ENCODE peak calls at places on chromosomes 4 and X, in nine cellular contexts. A, E, C, V, Y, P, D, M and H are unnamed samples.

GRCh38 chr4:128287159-128287870 is at the start of gene PGRMC2:
- DNase-seq in E (no peak), M (peak), C (peak), A (peak), V (no peak), D (peak), P (no peak), Y (no peak), H (no peak)

GRCh38 chr4:125085-125820 is 952 bp downstream of the ZNF718 start:
- DNase-seq in V (peak), A (peak), D (peak), M (peak), E (peak), C (peak), Y (no peak), P (peak), H (peak)

GRCh38 chr4:26916195-26916594 is 55.6 kb downstream of the STIM2 start:
- DNase-seq in C (no peak), Y (no peak), E (no peak), V (peak), M (no peak), D (no peak), P (no peak), A (no peak), H (no peak)

GRCh38 chrX:83186632-83187031 is 321.5 kb upstream of the POU3F4 start:
- DNase-seq in E (no peak), D (no peak), C (no peak), P (no peak), M (no peak), V (no peak), Y (no peak), A (no peak), H (no peak)

GRCh38 chr4:168837922-168838321 is 172.1 kb downstream of the CBR4 start:
- DNase-seq in P (no peak), E (no peak), V (no peak), D (no peak), Y (no peak), A (no peak), M (no peak), C (no peak), H (no peak)

GRCh38 chrX:73876897-73877296 is 313.9 kb downstream of the CHIC1 start:
- DNase-seq in A (no peak), V (no peak), M (no peak), D (no peak), C (no peak), Y (no peak), P (no peak), E (no peak), H (no peak)

GRCh38 chrX:98931194-98931593 is 1478.9 kb downstream of the PCDH19 start:
- DNase-seq in P (no peak), C (peak), D (no peak), V (no peak), E (no peak), M (no peak), A (no peak), Y (no peak), H (no peak)

GRCh38 chr4:68569466-68570121 is 6.5 kb downstream of the UGT2B17 start:
- DNase-seq in V (no peak), E (no peak), Y (no peak), D (no peak), M (no peak), P (no peak), A (no peak), C (no peak), H (no peak)

GRCh38 chr4:5980436-5981155 is 37.6 kb downstream of the C4orf50 start:
- DNase-seq in Y (no peak), A (no peak), C (no peak), P (no peak), M (no peak), D (peak), E (no peak), V (no peak), H (no peak)

GRCh38 chrX:136546369-136546768 is 14.4 kb downstream of the VGLL1 start:
- DNase-seq in C (no peak), A (no peak), V (no peak), D (no peak), M (no peak), P (no peak), Y (no peak), E (no peak), H (no peak)

GRCh38 chr4:102637391-102637790 is 123.4 kb downstream of the MANBA start:
- DNase-seq in M (no peak), Y (no peak), D (no peak), V (no peak), P (no peak), A (no peak), C (no peak), E (no peak), H (no peak)

GRCh38 chr4:25970241-25970675 is 56.2 kb downstream of the SMIM20 start:
- DNase-seq in C (no peak), V (no peak), A (no peak), P (peak), Y (no peak), E (peak), M (no peak), D (no peak), H (peak)

GRCh38 chr4:72568959-72569718 is at the start of gene ADAMTS3:
- DNase-seq in Y (peak), E (peak), P (peak), M (peak), V (peak), D (peak), A (peak), C (peak), H (peak)

GRCh38 chrX:5051831-5052491 is 1176.7 kb downstream of the NLGN4X start:
- DNase-seq in D (peak), E (peak), C (peak), V (peak), P (no peak), A (peak), Y (peak), M (no peak), H (no peak)

GRCh38 chr4:38529189-38530115 is 134.5 kb upstream of the KLF3 start:
- DNase-seq in D (peak), A (peak), M (no peak), V (no peak), P (peak), C (peak), Y (no peak), E (peak), H (peak)

GRCh38 chrX:130878350-130879341 is 24.4 kb downstream of the ENOX2 start:
- DNase-seq in A (peak), M (no peak), P (no peak), Y (peak), D (no peak), V (peak), C (peak), E (no peak), H (no peak)

GRCh38 chr4:158580064-158580463 is 58.4 kb downstream of the RXFP1 start:
- DNase-seq in M (peak), P (no peak), E (no peak), Y (no peak), A (no peak), D (peak), V (no peak), C (no peak), H (no peak)

GRCh38 chr4:158581161-158581560 is 59.5 kb downstream of the RXFP1 start:
- DNase-seq in D (no peak), E (no peak), M (no peak), C (no peak), Y (no peak), P (no peak), A (no peak), V (peak), H (no peak)

GRCh38 chr4:158572608-158573007 is 50.9 kb downstream of the RXFP1 start:
- DNase-seq in C (no peak), Y (no peak), V (no peak), A (no peak), M (no peak), P (no peak), D (no peak), E (no peak), H (no peak)

GRCh38 chr4:158578476-158578875 is 56.8 kb downstream of the RXFP1 start:
- DNase-seq in D (no peak), A (no peak), E (no peak), P (no peak), V (peak), C (peak), M (no peak), Y (peak), H (no peak)
- TF ChIP-seq CTCF in D (peak), A (peak), E (no peak), P (no peak), V (peak), C (peak), M (no peak), Y (peak), H (no peak)

GRCh38 chrX:122739770-122740169 is 444.3 kb upstream of the GRIA3 start:
- DNase-seq in C (no peak), V (peak), Y (no peak), D (peak), M (no peak), E (peak), P (no peak), A (no peak), H (no peak)
- TF ChIP-seq CTCF in C (no peak), V (peak), Y (peak), D (peak), M (no peak), E (no peak), P (no peak), A (no peak), H (no peak)

GRCh38 chr4:105257817-105258495 is 111.3 kb downstream of the TET2 start:
- DNase-seq in A (no peak), V (no peak), D (no peak), C (peak), M (no peak), P (no peak), Y (no peak), E (no peak), H (no peak)
- TF ChIP-seq CTCF in A (no peak), V (no peak), D (peak), C (peak), M (no peak), P (no peak), Y (no peak), E (no peak), H (no peak)

DNA sequence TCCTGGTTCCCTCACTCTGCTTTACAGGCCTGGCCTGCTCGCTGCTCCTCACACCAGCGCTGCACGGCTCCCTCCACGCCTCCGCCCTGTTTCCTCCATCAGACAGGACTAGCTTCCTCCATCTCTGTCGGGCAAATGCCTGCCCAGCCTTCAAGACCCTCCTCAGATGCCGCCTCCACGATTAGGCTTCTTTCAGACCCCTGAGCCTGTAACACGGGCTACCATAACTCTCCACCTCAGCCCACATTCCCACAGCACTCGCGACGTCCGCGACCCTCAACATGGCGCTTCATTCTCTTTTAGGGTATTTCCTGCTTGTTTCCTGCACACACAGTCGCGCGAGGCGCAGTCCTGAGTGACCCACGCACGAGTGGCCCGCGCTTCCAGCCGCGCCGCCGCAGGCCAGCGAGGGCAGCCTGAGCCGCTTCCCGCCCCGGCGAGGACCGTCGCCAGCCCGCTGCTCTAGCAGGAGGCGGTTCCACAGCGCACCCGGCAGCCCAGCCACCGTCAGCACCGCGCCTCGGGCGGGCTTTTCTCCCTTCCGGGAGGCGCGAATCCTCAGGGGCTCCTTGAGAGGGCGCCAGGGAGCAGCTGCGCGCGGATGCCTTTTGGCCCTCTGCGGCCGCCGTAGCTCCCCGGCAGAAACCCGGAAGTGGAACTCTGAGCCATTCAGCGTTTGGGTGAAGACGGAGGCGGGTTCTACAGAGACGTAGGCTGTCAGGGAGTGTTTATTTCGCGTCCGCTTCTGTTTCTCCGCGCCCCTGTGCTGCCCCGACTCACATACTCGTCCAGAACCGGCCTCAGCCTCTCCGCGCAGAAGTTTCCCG is at the start of gene FRG1:
- DNase-seq in D (peak), A (peak), E (peak), Y (peak), M (peak), V (peak), C (peak), P (peak), H (peak)
- TF ChIP-seq CTCF in D (peak), A (peak), E (peak), Y (peak), M (peak), V (peak), C (peak), P (peak), H (peak)

GRCh38 chrX:24392709-24393108 is 32.3 kb downstream of the SUPT20HL1 start:
- DNase-seq in D (no peak), M (no peak), C (no peak), A (no peak), Y (peak), P (no peak), E (no peak), V (peak), H (no peak)

GRCh38 chrX:24391843-24392242 is 31.4 kb downstream of the SUPT20HL1 start:
- DNase-seq in Y (no peak), V (no peak), C (no peak), A (no peak), P (no peak), M (no peak), E (no peak), D (no peak), H (no peak)

GRCh38 chrX:24391362-24391761 is 30.9 kb downstream of the SUPT20HL1 start:
- DNase-seq in D (no peak), E (no peak), Y (no peak), M (no peak), V (no peak), P (no peak), A (no peak), C (no peak), H (no peak)

GRCh38 chrX:24387724-24388123 is 27.3 kb downstream of the SUPT20HL1 start:
- DNase-seq in C (no peak), P (no peak), Y (no peak), D (no peak), A (no peak), V (no peak), M (no peak), E (no peak), H (no peak)
- TF ChIP-seq CTCF in C (no peak), P (no peak), Y (no peak), D (no peak), A (no peak), V (no peak), M (no peak), E (no peak), H (no peak)

DNA sequence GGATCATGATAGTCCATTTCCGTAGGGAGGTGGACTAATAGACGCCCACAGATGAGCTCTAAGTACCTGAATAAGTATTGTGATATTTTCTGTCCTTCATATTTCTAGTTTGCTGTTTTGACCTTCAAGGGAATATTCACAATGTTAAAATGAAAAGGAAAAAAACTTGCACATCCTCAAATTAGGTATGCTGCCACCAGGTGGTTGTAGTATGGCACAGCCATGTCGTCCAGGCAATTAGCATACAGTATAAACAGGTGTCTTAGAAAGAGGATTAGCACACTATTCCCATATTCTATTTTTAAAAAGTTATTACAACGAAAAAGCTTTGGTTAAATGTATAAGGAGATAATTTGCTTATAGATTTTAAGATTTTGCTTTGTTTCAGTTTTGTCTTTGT is 802.0 kb downstream of the RPA4 start:
- DNase-seq in C (peak), D (no peak), E (peak), P (peak), M (peak), V (peak), A (no peak), Y (no peak), H (peak)
- TF ChIP-seq CTCF in C (peak), D (peak), E (peak), P (peak), M (peak), V (peak), A (peak), Y (peak), H (peak)

GRCh38 chr4:119068529-119068962 is 67.1 kb upstream of the MYOZ2 start:
- DNase-seq in Y (no peak), D (no peak), P (no peak), V (peak), M (no peak), E (no peak), A (no peak), C (peak), H (no peak)
- TF ChIP-seq CTCF in Y (no peak), D (no peak), P (no peak), V (no peak), M (no peak), E (no peak), A (no peak), C (no peak), H (no peak)

GRCh38 chrX:373641-374471 is 12.9 kb downstream of the PPP2R3B start:
- DNase-seq in C (no peak), D (peak), M (peak), V (peak), Y (no peak), P (no peak), E (peak), A (no peak), H (no peak)
- TF ChIP-seq CTCF in C (no peak), D (peak), M (no peak), V (no peak), Y (no peak), P (no peak), E (no peak), A (no peak), H (no peak)